ENCODE peak calls at places on chromosomes 16 and 17, in six cellular contexts. B is NB4, V is psoas muscle, F is left lung, Z is HFFc6, I is body of pancreas. M is an unnamed sample.

GRCh38 chr17:78771758-78772382 is 10.2 kb downstream of the CYTH1 start:
- DNase-seq in B (no peak), V (no peak), F (no peak), Z (no peak), I (no peak), M (no peak)

GRCh38 chr17:15023589-15023988 is 241.5 kb downstream of the PMP22 start:
- DNase-seq in B (peak), V (no peak), F (no peak), Z (no peak), I (no peak), M (no peak)

GRCh38 chr16:22684282-22685161 is 129.4 kb upstream of the HS3ST2 start:
- DNase-seq in B (no peak), V (no peak), F (no peak), Z (no peak), I (no peak), M (no peak)

GRCh38 chr17:12673788-12674187 is 8.1 kb downstream of the MYOCD start:
- DNase-seq in B (peak), V (no peak), F (no peak), Z (peak), I (no peak), M (no peak)

GRCh38 chr17:45409659-45410076 is 23.0 kb downstream of the ARHGAP27 start:
- DNase-seq in B (no peak), V (peak), F (no peak), Z (no peak), I (no peak), M (peak)

GRCh38 chr17:36892112-36892838 is 45.0 kb upstream of the LHX1 start:
- DNase-seq in B (no peak), V (no peak), F (no peak), Z (no peak), I (no peak), M (no peak)

GRCh38 chr17:27566673-27567562 is 64.1 kb upstream of the LGALS9 start:
- DNase-seq in B (peak), V (no peak), F (no peak), Z (no peak), I (no peak), M (no peak)

GRCh38 chr17:30950669-30951399 is 20.0 kb upstream of the RNF135 start:
- DNase-seq in B (no peak), V (peak), F (peak), Z (peak), I (peak), M (no peak)

GRCh38 chr17:37107406-37108083 is 158.8 kb downstream of the AATF start:
- DNase-seq in B (no peak), V (peak), F (peak), Z (no peak), I (peak), M (no peak)

GRCh38 chr16:53504161-53504663 is 1.2 kb upstream of the AKTIP start:
- DNase-seq in B (peak), V (peak), F (peak), Z (peak), I (peak), M (no peak)

GRCh38 chr17:773467-774319 is 8.4 kb downstream of the GLOD4 start:
- DNase-seq in B (peak), V (no peak), F (no peak), Z (no peak), I (no peak), M (no peak)

GRCh38 chr17:77501101-77501566 is 360.4 kb downstream of the SEC14L1 start:
- DNase-seq in B (peak), V (peak), F (no peak), Z (no peak), I (no peak), M (peak)

GRCh38 chr16:57471852-57472664 is 9.6 kb downstream of the POLR2C start:
- DNase-seq in B (no peak), V (no peak), F (no peak), Z (no peak), I (no peak), M (no peak)

GRCh38 chr16:79362312-79362970 is 238.1 kb downstream of the MAF start:
- DNase-seq in B (no peak), V (no peak), F (no peak), Z (no peak), I (no peak), M (no peak)

GRCh38 chr17:70855401-70856054 is 686.2 kb downstream of the KCNJ2 start:
- DNase-seq in B (no peak), V (no peak), F (no peak), Z (no peak), I (peak), M (no peak)

GRCh38 chr17:59846391-59847165 is 46.2 kb downstream of the TUBD1 start:
- DNase-seq in B (no peak), V (peak), F (peak), Z (peak), I (no peak), M (peak)

GRCh38 chr17:66191607-66192377 is at the start of gene CEP112:
- DNase-seq in B (peak), V (peak), F (peak), Z (peak), I (peak), M (peak)
- TF ChIP-seq CTCF in B (no peak), V (peak), F (no peak), Z (peak), I (peak), M (no peak)

GRCh38 chr17:33292981-33293867 is at the start of gene ASIC2:
- DNase-seq in B (no peak), V (no peak), F (no peak), Z (no peak), I (no peak), M (peak)
- TF ChIP-seq CTCF in B (no peak), V (no peak), F (no peak), Z (no peak), I (no peak), M (no peak)

GRCh38 chr16:62068747-62069146 is 32.5 kb upstream of the CDH8 start:
- DNase-seq in B (peak), V (no peak), F (no peak), Z (no peak), I (no peak), M (no peak)
- TF ChIP-seq CTCF in B (peak), V (no peak), F (no peak), Z (no peak), I (no peak), M (peak)

GRCh38 chr16:81429045-81429521 is 15.5 kb upstream of the CMIP start:
- DNase-seq in B (peak), V (no peak), F (no peak), Z (peak), I (peak), M (peak)
- TF ChIP-seq CTCF in B (peak), V (peak), F (peak), Z (peak), I (peak), M (peak)

GRCh38 chr16:89365044-89365467 is 125.3 kb downstream of the ANKRD11 start:
- DNase-seq in B (peak), V (no peak), F (no peak), Z (peak), I (no peak), M (peak)
- TF ChIP-seq CTCF in B (no peak), V (no peak), F (no peak), Z (no peak), I (no peak), M (no peak)